ENCODE peak calls at places on chromosome 11, in nine cellular contexts. One of them, this sample, is unnamed.

GRCh38 chr11:123054301-123055065 is 7.5 kb downstream of the HSPA8 start:
- DNase-seq in fibroblast of lung: peak; percentile 78
- DNase-seq in mucosa of descending colon: peak; percentile 41
- DNase-seq in right cardiac atrium: no peak
- DNase-seq in cardiac muscle cell: peak; percentile 82
- DNase-seq in pancreas: no peak
- DNase-seq in RWPE2: no peak
- DNase-seq in GM12878: no peak
- DNase-seq in PC-9: peak; percentile 74
- DNase-seq in this sample: peak; percentile 44

GRCh38 chr11:207213-208176 is at the start of the genes BET1L and RIC8A:
- DNase-seq in fibroblast of lung: peak; percentile 99
- DNase-seq in RWPE2: peak; percentile 97
- DNase-seq in pancreas: peak; percentile 98
- DNase-seq in right cardiac atrium: peak; percentile 96
- DNase-seq in mucosa of descending colon: peak; percentile 98
- DNase-seq in PC-9: peak; percentile 89
- DNase-seq in cardiac muscle cell: peak; percentile 98
- DNase-seq in GM12878: peak; percentile 94
- DNase-seq in this sample: peak; percentile 98

GRCh38 chr11:708511-708910 is 2.5 kb downstream of the EPS8L2 start:
- DNase-seq in mucosa of descending colon: no peak
- DNase-seq in right cardiac atrium: no peak
- DNase-seq in RWPE2: peak; percentile 55
- DNase-seq in PC-9: no peak
- DNase-seq in GM12878: no peak
- DNase-seq in pancreas: peak; percentile 74
- DNase-seq in fibroblast of lung: no peak
- DNase-seq in cardiac muscle cell: no peak
- DNase-seq in this sample: no peak

GRCh38 chr11:100863080-100863581 is 176.0 kb downstream of the ARHGAP42 start:
- DNase-seq in RWPE2: no peak
- DNase-seq in PC-9: peak; percentile 86
- DNase-seq in GM12878: peak; percentile 49
- DNase-seq in mucosa of descending colon: peak; percentile 6
- DNase-seq in pancreas: no peak
- DNase-seq in fibroblast of lung: peak; percentile 78
- DNase-seq in cardiac muscle cell: peak; percentile 88
- DNase-seq in right cardiac atrium: peak; percentile 33
- DNase-seq in this sample: peak; percentile 21

GRCh38 chr11:46247090-46247489 is 30.4 kb upstream of the CREB3L1 start:
- DNase-seq in pancreas: no peak
- DNase-seq in right cardiac atrium: no peak
- DNase-seq in cardiac muscle cell: peak; percentile 44
- DNase-seq in PC-9: no peak
- DNase-seq in GM12878: no peak
- DNase-seq in RWPE2: no peak
- DNase-seq in mucosa of descending colon: no peak
- DNase-seq in fibroblast of lung: peak; percentile 55
- DNase-seq in this sample: peak; percentile 33

GRCh38 chr11:8209208-8209807 is 40.5 kb upstream of the RIC3 start:
- DNase-seq in mucosa of descending colon: peak; percentile 48
- DNase-seq in PC-9: no peak
- DNase-seq in fibroblast of lung: no peak
- DNase-seq in pancreas: no peak
- DNase-seq in cardiac muscle cell: no peak
- DNase-seq in right cardiac atrium: no peak
- DNase-seq in RWPE2: no peak
- DNase-seq in GM12878: no peak
- DNase-seq in this sample: no peak

GRCh38 chr11:83746921-83747585 is 460.9 kb upstream of the CCDC90B start:
- DNase-seq in GM12878: no peak
- DNase-seq in PC-9: no peak
- DNase-seq in fibroblast of lung: no peak
- DNase-seq in pancreas: no peak
- DNase-seq in cardiac muscle cell: no peak
- DNase-seq in right cardiac atrium: no peak
- DNase-seq in mucosa of descending colon: no peak
- DNase-seq in RWPE2: no peak
- DNase-seq in this sample: no peak

GRCh38 chr11:104095791-104096190 is 59.4 kb downstream of the DDI1 start:
- DNase-seq in GM12878: no peak
- DNase-seq in mucosa of descending colon: no peak
- DNase-seq in pancreas: no peak
- DNase-seq in RWPE2: no peak
- DNase-seq in fibroblast of lung: no peak
- DNase-seq in cardiac muscle cell: peak; percentile 24
- DNase-seq in PC-9: no peak
- DNase-seq in right cardiac atrium: no peak
- DNase-seq in this sample: no peak

GRCh38 chr11:130121430-130121978 is 38.1 kb upstream of the ST14 start:
- DNase-seq in PC-9: no peak
- DNase-seq in pancreas: no peak
- DNase-seq in cardiac muscle cell: peak; percentile 74
- DNase-seq in RWPE2: no peak
- DNase-seq in GM12878: no peak
- DNase-seq in right cardiac atrium: no peak
- DNase-seq in mucosa of descending colon: no peak
- DNase-seq in fibroblast of lung: peak; percentile 79
- DNase-seq in this sample: peak; percentile 69

GRCh38 chr11:125084057-125084416 is 20.9 kb downstream of the SLC37A2 start:
- DNase-seq in RWPE2: no peak
- DNase-seq in PC-9: no peak
- DNase-seq in pancreas: peak; percentile 60
- DNase-seq in mucosa of descending colon: no peak
- DNase-seq in fibroblast of lung: no peak
- DNase-seq in right cardiac atrium: no peak
- DNase-seq in GM12878: no peak
- DNase-seq in cardiac muscle cell: no peak
- DNase-seq in this sample: no peak

DNA sequence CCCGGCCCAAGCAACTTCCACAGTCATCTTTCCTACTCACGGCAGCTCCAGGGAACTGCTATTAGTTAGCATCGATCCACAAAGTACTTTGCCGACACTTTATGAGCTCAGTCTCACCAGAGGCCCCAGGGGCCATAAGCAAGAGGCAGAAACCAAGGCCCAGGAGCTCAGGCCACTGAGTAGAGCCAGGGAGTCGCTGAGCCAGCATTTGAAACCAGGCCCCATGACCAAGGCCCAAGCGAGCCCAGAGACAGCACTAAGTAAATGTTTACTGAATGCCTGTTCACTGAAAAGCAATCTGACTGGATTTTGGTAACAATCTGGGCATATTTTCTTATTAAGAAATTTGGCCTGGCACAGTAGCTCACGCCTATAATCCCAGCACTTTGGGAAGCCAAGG is 43.3 kb downstream of the ARRB1 start:
- DNase-seq in right cardiac atrium: peak; percentile 56
- DNase-seq in GM12878: no peak
- DNase-seq in PC-9: no peak
- DNase-seq in mucosa of descending colon: no peak
- DNase-seq in cardiac muscle cell: no peak
- DNase-seq in RWPE2: no peak
- DNase-seq in fibroblast of lung: no peak
- DNase-seq in pancreas: peak; percentile 37
- DNase-seq in this sample: no peak
- H3K4me1 ChIP-seq in right cardiac atrium: peaks cover 8% of the 10 kb centered on the region
- H3K4me1 ChIP-seq in GM12878: no peaks in the 10 kb centered on the region
- H3K4me1 ChIP-seq in PC-9: no peaks in the 10 kb centered on the region
- H3K4me1 ChIP-seq in mucosa of descending colon: peaks cover 19% of the 10 kb centered on the region
- H3K4me1 ChIP-seq in cardiac muscle cell: no peaks in the 10 kb centered on the region
- H3K4me1 ChIP-seq in RWPE2: no peaks in the 10 kb centered on the region
- H3K4me1 ChIP-seq in fibroblast of lung: peaks cover 5% of the 10 kb centered on the region
- H3K4me1 ChIP-seq in pancreas: peaks cover 25% of the 10 kb centered on the region
- H3K4me1 ChIP-seq in this sample: no peaks in the 10 kb centered on the region

GRCh38 chr11:72719144-72719543 is 33.1 kb downstream of the ARAP1 start:
- DNase-seq in pancreas: peak; percentile 44
- DNase-seq in GM12878: no peak
- DNase-seq in mucosa of descending colon: no peak
- DNase-seq in fibroblast of lung: peak; percentile 57
- DNase-seq in cardiac muscle cell: peak; percentile 67
- DNase-seq in PC-9: no peak
- DNase-seq in RWPE2: no peak
- DNase-seq in right cardiac atrium: peak; percentile 61
- DNase-seq in this sample: no peak
- H3K4me1 ChIP-seq in pancreas: peaks cover 27% of the 10 kb centered on the region
- H3K4me1 ChIP-seq in GM12878: peaks cover 38% of the 10 kb centered on the region
- H3K4me1 ChIP-seq in mucosa of descending colon: peaks cover 24% of the 10 kb centered on the region
- H3K4me1 ChIP-seq in fibroblast of lung: peaks cover 24% of the 10 kb centered on the region
- H3K4me1 ChIP-seq in cardiac muscle cell: peaks cover 50% of the 10 kb centered on the region
- H3K4me1 ChIP-seq in PC-9: peaks cover 15% of the 10 kb centered on the region
- H3K4me1 ChIP-seq in RWPE2: peaks cover 7% of the 10 kb centered on the region
- H3K4me1 ChIP-seq in right cardiac atrium: peaks cover 26% of the 10 kb centered on the region
- H3K4me1 ChIP-seq in this sample: peaks cover 34% of the 10 kb centered on the region

GRCh38 chr11:72740060-72740424 is 12.2 kb downstream of the ARAP1 start:
- DNase-seq in fibroblast of lung: no peak
- DNase-seq in pancreas: peak; percentile 9
- DNase-seq in right cardiac atrium: no peak
- DNase-seq in cardiac muscle cell: no peak
- DNase-seq in mucosa of descending colon: no peak
- DNase-seq in RWPE2: no peak
- DNase-seq in PC-9: no peak
- DNase-seq in GM12878: no peak
- DNase-seq in this sample: no peak

GRCh38 chr11:72739240-72740059 is 12.8 kb downstream of the ARAP1 start:
- DNase-seq in GM12878: no peak
- DNase-seq in pancreas: peak; percentile 35
- DNase-seq in RWPE2: no peak
- DNase-seq in mucosa of descending colon: no peak
- DNase-seq in cardiac muscle cell: no peak
- DNase-seq in fibroblast of lung: no peak
- DNase-seq in PC-9: no peak
- DNase-seq in right cardiac atrium: no peak
- DNase-seq in this sample: no peak

GRCh38 chr11:72737341-72737740 is 14.9 kb downstream of the ARAP1 start:
- DNase-seq in PC-9: no peak
- DNase-seq in mucosa of descending colon: no peak
- DNase-seq in right cardiac atrium: no peak
- DNase-seq in GM12878: no peak
- DNase-seq in cardiac muscle cell: no peak
- DNase-seq in fibroblast of lung: no peak
- DNase-seq in RWPE2: no peak
- DNase-seq in pancreas: no peak
- DNase-seq in this sample: no peak

GRCh38 chr11:72736452-72737069 is 15.6 kb downstream of the ARAP1 start:
- DNase-seq in RWPE2: no peak
- DNase-seq in pancreas: peak; percentile 39
- DNase-seq in right cardiac atrium: no peak
- DNase-seq in cardiac muscle cell: peak; percentile 50
- DNase-seq in PC-9: peak; percentile 81
- DNase-seq in fibroblast of lung: peak; percentile 39
- DNase-seq in mucosa of descending colon: no peak
- DNase-seq in GM12878: no peak
- DNase-seq in this sample: peak; percentile 77

DNA sequence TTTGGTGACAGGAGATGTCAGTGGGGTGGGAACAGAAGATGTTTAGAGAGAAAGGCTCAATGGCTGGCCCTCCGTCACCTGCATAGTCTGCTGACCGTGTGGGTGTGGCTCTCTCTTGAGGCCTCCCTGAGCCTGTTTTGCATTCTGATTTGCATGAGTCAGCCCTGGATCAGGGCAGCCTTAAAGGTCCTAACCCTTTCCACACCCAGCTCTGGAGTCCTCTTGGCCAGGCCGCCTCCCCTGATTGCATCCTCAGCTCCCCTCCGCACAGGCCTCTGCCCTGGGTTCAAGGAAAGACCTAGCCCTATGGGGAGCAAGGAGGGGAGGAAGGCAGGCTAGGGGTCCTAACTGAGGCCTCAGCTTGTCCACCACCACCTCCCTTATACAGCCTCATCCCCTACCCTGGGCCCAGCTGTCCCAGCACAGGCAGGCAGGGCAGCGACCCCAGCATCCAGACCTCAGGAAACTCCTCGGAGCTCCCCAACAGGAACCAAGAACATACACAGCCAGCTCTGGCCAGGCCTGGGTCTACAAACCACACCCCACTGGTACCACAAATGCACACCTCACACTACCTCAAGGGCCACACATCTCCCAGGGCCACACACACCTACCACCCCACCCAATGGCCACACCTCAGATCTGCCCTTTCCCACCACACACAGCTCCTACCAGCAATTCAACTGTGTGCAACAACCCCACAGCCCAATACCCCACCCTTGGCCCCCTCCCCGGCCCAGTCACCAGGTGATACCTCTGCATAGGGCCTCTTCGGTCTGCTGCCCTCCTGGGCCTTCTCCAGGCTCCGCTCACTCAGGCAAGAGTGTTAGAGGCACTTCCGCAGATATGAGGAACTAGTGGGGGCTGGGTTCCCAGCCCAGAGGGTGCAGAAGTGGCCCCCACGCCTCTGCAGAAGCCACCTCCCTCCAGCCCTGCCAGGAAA is 13.7 kb downstream of the ARAP1 start:
- DNase-seq in right cardiac atrium: no peak
- DNase-seq in fibroblast of lung: peak; percentile 59
- DNase-seq in cardiac muscle cell: no peak
- DNase-seq in mucosa of descending colon: no peak
- DNase-seq in pancreas: peak; percentile 40
- DNase-seq in PC-9: peak; percentile 54
- DNase-seq in GM12878: no peak
- DNase-seq in RWPE2: no peak
- DNase-seq in this sample: no peak
- H3K4me1 ChIP-seq in right cardiac atrium: peaks cover 9% of the 10 kb centered on the region
- H3K4me1 ChIP-seq in fibroblast of lung: peaks cover 45% of the 10 kb centered on the region
- H3K4me1 ChIP-seq in cardiac muscle cell: peaks cover 73% of the 10 kb centered on the region
- H3K4me1 ChIP-seq in mucosa of descending colon: peaks cover 16% of the 10 kb centered on the region
- H3K4me1 ChIP-seq in pancreas: no peaks in the 10 kb centered on the region
- H3K4me1 ChIP-seq in PC-9: peaks cover 86% of the 10 kb centered on the region
- H3K4me1 ChIP-seq in GM12878: peaks cover 67% of the 10 kb centered on the region
- H3K4me1 ChIP-seq in RWPE2: peaks cover 69% of the 10 kb centered on the region
- H3K4me1 ChIP-seq in this sample: peaks cover 39% of the 10 kb centered on the region

GRCh38 chr11:1760351-1761109 is 3.2 kb downstream of the CTSD start:
- DNase-seq in pancreas: peak; percentile 80
- DNase-seq in RWPE2: no peak
- DNase-seq in right cardiac atrium: peak; percentile 91
- DNase-seq in mucosa of descending colon: peak; percentile 60
- DNase-seq in GM12878: no peak
- DNase-seq in PC-9: peak; percentile 70
- DNase-seq in cardiac muscle cell: peak; percentile 70
- DNase-seq in fibroblast of lung: peak; percentile 62
- DNase-seq in this sample: no peak

GRCh38 chr11:1759851-1760220 is 3.9 kb downstream of the CTSD start:
- DNase-seq in GM12878: no peak
- DNase-seq in cardiac muscle cell: no peak
- DNase-seq in PC-9: no peak
- DNase-seq in RWPE2: no peak
- DNase-seq in mucosa of descending colon: no peak
- DNase-seq in pancreas: peak; percentile 54
- DNase-seq in fibroblast of lung: no peak
- DNase-seq in right cardiac atrium: no peak
- DNase-seq in this sample: no peak

GRCh38 chr11:1757861-1758610 is 5.7 kb downstream of the CTSD start:
- DNase-seq in fibroblast of lung: no peak
- DNase-seq in RWPE2: no peak
- DNase-seq in cardiac muscle cell: no peak
- DNase-seq in GM12878: no peak
- DNase-seq in right cardiac atrium: no peak
- DNase-seq in PC-9: no peak
- DNase-seq in pancreas: peak; percentile 71
- DNase-seq in mucosa of descending colon: peak; percentile 55
- DNase-seq in this sample: no peak

GRCh38 chr11:1758611-1759150 is 5.0 kb downstream of the CTSD start:
- DNase-seq in fibroblast of lung: no peak
- DNase-seq in mucosa of descending colon: no peak
- DNase-seq in cardiac muscle cell: no peak
- DNase-seq in right cardiac atrium: no peak
- DNase-seq in pancreas: peak; percentile 66
- DNase-seq in RWPE2: no peak
- DNase-seq in PC-9: no peak
- DNase-seq in GM12878: no peak
- DNase-seq in this sample: no peak

GRCh38 chr11:1759151-1759850 is 4.4 kb downstream of the CTSD start:
- DNase-seq in fibroblast of lung: no peak
- DNase-seq in right cardiac atrium: no peak
- DNase-seq in PC-9: no peak
- DNase-seq in RWPE2: no peak
- DNase-seq in GM12878: no peak
- DNase-seq in mucosa of descending colon: no peak
- DNase-seq in pancreas: peak; percentile 73
- DNase-seq in cardiac muscle cell: no peak
- DNase-seq in this sample: no peak
- H3K4me1 ChIP-seq in fibroblast of lung: peaks cover 28% of the 10 kb centered on the region
- H3K4me1 ChIP-seq in right cardiac atrium: peaks cover 20% of the 10 kb centered on the region
- H3K4me1 ChIP-seq in PC-9: peaks cover 26% of the 10 kb centered on the region
- H3K4me1 ChIP-seq in RWPE2: peaks cover 7% of the 10 kb centered on the region
- H3K4me1 ChIP-seq in GM12878: peaks cover 10% of the 10 kb centered on the region
- H3K4me1 ChIP-seq in mucosa of descending colon: peaks cover 39% of the 10 kb centered on the region
- H3K4me1 ChIP-seq in pancreas: peaks cover 24% of the 10 kb centered on the region
- H3K4me1 ChIP-seq in cardiac muscle cell: peaks cover 12% of the 10 kb centered on the region
- H3K4me1 ChIP-seq in this sample: peaks cover 37% of the 10 kb centered on the region